ENCODE peak calls at places on chromosomes 5 and 9, in four cellular contexts. F is NAMALWA, U is NCI-H1092, Z is BJ. T is an unnamed sample.

GRCh38 chr9:90124961-90125360 is 517.7 kb downstream of the DIRAS2 start:
- DNase-seq in U (peak; percentile 56), F (no peak), Z (no peak), T (no peak)

GRCh38 chr9:81303658-81304057 is 385.7 kb downstream of the TLE1 start:
- DNase-seq in Z (no peak), F (no peak), U (no peak), T (no peak)

GRCh38 chr9:88418715-88419540 is 30.7 kb downstream of the SPIN1 start:
- DNase-seq in F (no peak), Z (no peak), U (no peak), T (no peak)

GRCh38 chr9:2158111-2158610 is 143.0 kb downstream of the SMARCA2 start:
- DNase-seq in F (peak; percentile 94), Z (no peak), U (no peak), T (no peak)

GRCh38 chr5:174549254-174549653 is 175.1 kb upstream of the MSX2 start:
- DNase-seq in F (no peak), Z (no peak), U (no peak), T (no peak)

GRCh38 chr5:52837068-52837467 is 49.4 kb downstream of the ITGA1 start:
- DNase-seq in F (no peak), Z (no peak), U (no peak), T (no peak)

GRCh38 chr9:133341369-133342082 is 5.5 kb upstream of the SURF6 start:
- DNase-seq in Z (no peak), U (no peak), F (no peak), T (no peak)

GRCh38 chr9:68895741-68896478 is 118.0 kb downstream of the PRKACG start:
- DNase-seq in F (peak; percentile 60), Z (no peak), U (no peak), T (no peak)

GRCh38 chr5:5105531-5105930 is 34.6 kb upstream of the ADAMTS16 start:
- DNase-seq in F (no peak), Z (no peak), U (no peak), T (no peak)

GRCh38 chr9:4117835-4118610 is 181.8 kb downstream of the GLIS3 start:
- DNase-seq in F (peak; percentile 65), U (no peak), Z (no peak), T (no peak)

GRCh38 chr9:133106511-133107244 is 14.4 kb downstream of the RALGDS start:
- DNase-seq in U (no peak), F (no peak), Z (no peak), T (no peak)